ENCODE peak calls at places on chromosome 11, in seven cellular contexts. A, G, U, L, M, Q and R are unnamed samples.

GRCh38 chr11:122207921-122208764 is 92.1 kb upstream of the BLID start:
- DNase-seq in A (peak; percentile 67), G (no peak), U (peak; percentile 88), L (no peak), M (no peak), Q (no peak), R (no peak)

GRCh38 chr11:33307984-33308383 is 50.8 kb downstream of the HIPK3 start:
- DNase-seq in A (no peak), G (no peak), U (peak; percentile 32), L (no peak), M (no peak), Q (no peak), R (no peak)

GRCh38 chr11:113989916-113990315 is 15.0 kb downstream of the HTR3A start:
- DNase-seq in A (no peak), G (no peak), U (no peak), L (no peak), M (no peak), Q (no peak), R (no peak)

GRCh38 chr11:44746894-44747293 is 20.1 kb downstream of the TSPAN18 start:
- DNase-seq in A (no peak), G (no peak), U (no peak), L (no peak), M (no peak), Q (no peak), R (no peak)

GRCh38 chr11:118527109-118527508 is at the start of gene TTC36:
- DNase-seq in A (peak; percentile 13), G (no peak), U (no peak), L (no peak), M (peak; percentile 32), Q (no peak), R (no peak)

GRCh38 chr11:105100206-105100605 is 39.4 kb downstream of the CARD18 start:
- DNase-seq in A (no peak), G (peak; percentile 42), U (no peak), L (no peak), M (no peak), Q (no peak), R (no peak)

GRCh38 chr11:128530119-128531091 is 57.0 kb downstream of the ETS1 start:
- DNase-seq in A (peak; percentile 97), G (no peak), U (peak; percentile 99), L (no peak), M (no peak), Q (peak; percentile 41), R (peak; percentile 44)

GRCh38 chr11:14308114-14308896 is 50.7 kb downstream of the RRAS2 start:
- DNase-seq in A (peak; percentile 68), G (no peak), U (peak; percentile 66), L (no peak), M (no peak), Q (no peak), R (no peak)

GRCh38 chr11:64441127-64441526 is 82.2 kb downstream of the RPS6KA4 start:
- DNase-seq in A (no peak), G (no peak), U (no peak), L (no peak), M (no peak), Q (no peak), R (no peak)